ENCODE peak calls at places on chromosomes 6 and 20, in six cellular contexts. N is NCI-H2029 treated with DMSO at 0.1 percent for 48 hours; X is kidney; B is stimulated activated CD4-positive, alpha-beta T cell treated with anti-CD3 and anti-CD28 coated beads, Interleukin-2, amount 100 ng/mL, for 48 hours; V is HTR-8/SVneo; H is RKO. R is an unnamed sample.

GRCh38 chr6:31614075-31614619 is 887 bp upstream of the AIF1 start:
- DNase-seq in N (no peak), X (no peak), B (no peak), V (no peak), H (no peak), R (no peak)

GRCh38 chr6:83313880-83314279 is 117.0 kb downstream of the ME1 start:
- DNase-seq in N (no peak), X (no peak), B (no peak), V (no peak), H (no peak), R (no peak)

GRCh38 chr6:135185483-135185882 is 4.4 kb downstream of the MYB start:
- DNase-seq in N (no peak), X (no peak), B (no peak), V (no peak), H (no peak), R (no peak)

GRCh38 chr6:158771399-158772158 is 47.6 kb downstream of the EZR start:
- DNase-seq in N (no peak), X (peak; percentile 65), B (no peak), V (no peak), H (no peak), R (no peak)

GRCh38 chr6:118965354-118965753 is 30.4 kb upstream of the MCM9 start:
- DNase-seq in N (no peak), X (no peak), B (no peak), V (no peak), H (no peak), R (no peak)

GRCh38 chr20:25220021-25220730 is 24.7 kb downstream of the ENTPD6 start:
- DNase-seq in N (no peak), X (no peak), B (no peak), V (no peak), H (no peak), R (no peak)

GRCh38 chr6:56513631-56514030 is 129.1 kb downstream of the DST start:
- DNase-seq in N (no peak), X (no peak), B (no peak), V (no peak), H (no peak), R (no peak)

GRCh38 chr6:169162968-169163903 is 90.4 kb downstream of the THBS2 start:
- DNase-seq in N (no peak), X (peak; percentile 64), B (no peak), V (peak; percentile 90), H (peak; percentile 96), R (no peak)

GRCh38 chr20:31996996-31997395 is 13.2 kb upstream of the CCM2L start:
- DNase-seq in N (no peak), X (no peak), B (no peak), V (no peak), H (no peak), R (no peak)

GRCh38 chr6:82589509-82590206 is 226.0 kb downstream of the TPBG start:
- DNase-seq in N (peak; percentile 86), X (no peak), B (no peak), V (peak; percentile 32), H (peak; percentile 80), R (peak; percentile 11)

R was measured in NCI-H187 treated with DMSO at 0.1 percent for 48 hours.